ENCODE peak calls at places on chromosomes 5 and 9, in four cellular contexts. One of them, this sample, is unnamed.

GRCh38 chr5:77621440-77621839 is 17.1 kb downstream of the OTP start:
- DNase-seq in HepG2: no peak
- DNase-seq in H1: no peak
- DNase-seq in HCT116: no peak
- DNase-seq in this sample: no peak

GRCh38 chr9:106643211-106643930 is 219.6 kb upstream of the ZNF462 start:
- DNase-seq in H1: no peak
- DNase-seq in HepG2: no peak
- DNase-seq in HCT116: no peak
- DNase-seq in this sample: no peak

GRCh38 chr5:56206126-56206525 is 27.0 kb downstream of the ANKRD55 start:
- DNase-seq in HepG2: no peak
- DNase-seq in HCT116: no peak
- DNase-seq in H1: no peak
- DNase-seq in this sample: peak

GRCh38 chr5:153350192-153350883 is 140.1 kb upstream of the GRIA1 start:
- DNase-seq in H1: peak
- DNase-seq in HepG2: no peak
- DNase-seq in HCT116: no peak
- DNase-seq in this sample: no peak

GRCh38 chr9:133676450-133676849 is 40.3 kb downstream of the DBH start:
- DNase-seq in H1: no peak
- DNase-seq in HCT116: no peak
- DNase-seq in HepG2: no peak
- DNase-seq in this sample: no peak

GRCh38 chr5:95564450-95564849 is 9.5 kb downstream of the ARSK start:
- DNase-seq in HepG2: no peak
- DNase-seq in HCT116: no peak
- DNase-seq in H1: no peak
- DNase-seq in this sample: no peak

GRCh38 chr5:1337490-1338195 is 7.3 kb downstream of the CLPTM1L start:
- DNase-seq in HepG2: no peak
- DNase-seq in H1: no peak
- DNase-seq in HCT116: no peak
- DNase-seq in this sample: no peak

GRCh38 chr9:130246126-130246525 is 19.4 kb upstream of the HMCN2 start:
- DNase-seq in HepG2: no peak
- DNase-seq in H1: no peak
- DNase-seq in HCT116: no peak
- DNase-seq in this sample: no peak

GRCh38 chr5:116360008-116360853 is 214.4 kb downstream of the SEMA6A start:
- DNase-seq in H1: no peak
- DNase-seq in HepG2: no peak
- DNase-seq in HCT116: no peak
- DNase-seq in this sample: no peak

GRCh38 chr5:100889165-100889564 is 13.9 kb downstream of the ST8SIA4 start:
- DNase-seq in HCT116: no peak
- DNase-seq in HepG2: no peak
- DNase-seq in H1: no peak
- DNase-seq in this sample: no peak
- H3K27ac ChIP-seq in HCT116: no peak
- H3K27ac ChIP-seq in HepG2: no peak
- H3K27ac ChIP-seq in H1: no peak
- H3K27ac ChIP-seq in this sample: no peak

DNA sequence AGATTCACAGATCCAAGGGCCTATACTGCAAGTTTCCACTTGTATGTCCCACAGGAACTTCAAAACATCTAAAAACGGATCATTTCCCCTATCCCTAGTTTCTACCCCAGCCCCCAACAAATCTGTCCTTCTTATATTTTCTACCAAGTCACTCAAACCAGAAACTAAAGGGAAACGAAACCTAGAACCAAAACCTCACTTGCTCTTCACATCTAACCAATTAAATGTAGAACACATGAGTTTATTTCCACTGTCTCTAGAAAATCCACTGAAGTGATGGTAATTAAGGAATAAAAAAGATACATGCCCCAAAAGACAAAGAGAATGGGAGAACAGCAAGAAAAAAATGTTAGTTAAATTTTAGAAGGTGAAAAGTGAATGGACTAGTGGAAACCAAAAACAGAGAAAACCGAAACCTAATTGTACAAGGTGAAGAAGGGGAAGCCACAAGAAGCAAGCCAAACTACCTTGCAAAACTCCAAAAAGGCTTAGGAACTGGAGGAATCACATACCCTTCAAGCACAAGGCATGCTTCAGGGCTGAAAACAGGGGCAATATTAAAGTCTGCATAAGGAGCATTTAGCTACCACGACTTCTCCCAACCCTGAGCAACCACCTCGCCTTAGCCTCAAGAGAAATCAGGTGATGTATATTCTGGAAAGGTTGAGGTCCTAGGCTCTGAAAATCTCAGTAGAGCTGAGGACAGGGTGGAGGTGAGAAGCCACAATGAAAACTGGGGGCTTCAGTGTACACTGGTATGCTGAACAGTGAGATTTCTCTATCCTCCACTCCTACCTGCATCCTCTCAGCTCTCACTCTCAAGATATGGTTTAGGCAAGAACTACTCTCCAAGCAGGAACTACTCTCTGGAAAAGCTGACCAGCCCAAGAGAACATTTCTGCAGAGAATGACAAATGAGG is 11.1 kb downstream of the SMU1 start:
- DNase-seq in HCT116: no peak
- DNase-seq in H1: no peak
- DNase-seq in HepG2: no peak
- DNase-seq in this sample: no peak
- H2AFZ ChIP-seq in HCT116: no peak
- H2AFZ ChIP-seq in H1: no peak
- H2AFZ ChIP-seq in HepG2: no peak
- H2AFZ ChIP-seq in this sample: no peak

DNA sequence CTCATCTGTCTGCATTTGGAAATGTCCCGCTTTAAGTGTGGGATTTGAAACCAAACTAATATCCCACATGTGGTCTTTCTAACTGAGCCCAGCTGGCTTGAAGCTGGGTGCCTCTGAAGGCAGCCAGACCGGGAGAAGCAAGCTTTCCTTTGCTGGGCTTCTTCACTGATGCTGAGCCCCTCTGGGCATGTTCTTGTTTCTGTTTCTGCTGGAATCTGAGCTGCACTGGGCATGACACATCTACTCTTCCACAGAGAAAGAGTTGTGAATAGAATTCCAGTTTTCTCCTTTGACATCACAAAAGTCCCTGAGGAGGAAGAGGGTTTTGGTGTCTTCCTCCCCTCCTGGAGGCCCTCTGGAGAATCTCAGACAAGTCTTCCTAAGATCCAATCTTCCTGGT is 179.5 kb downstream of the ATP10B start:
- DNase-seq in HepG2: no peak
- DNase-seq in HCT116: no peak
- DNase-seq in H1: no peak
- DNase-seq in this sample: no peak
- TF ChIP-seq POLR2A in HepG2: no peak
- TF ChIP-seq POLR2A in HCT116: no peak
- TF ChIP-seq POLR2A in H1: no peak
- TF ChIP-seq POLR2A in this sample: no peak

DNA sequence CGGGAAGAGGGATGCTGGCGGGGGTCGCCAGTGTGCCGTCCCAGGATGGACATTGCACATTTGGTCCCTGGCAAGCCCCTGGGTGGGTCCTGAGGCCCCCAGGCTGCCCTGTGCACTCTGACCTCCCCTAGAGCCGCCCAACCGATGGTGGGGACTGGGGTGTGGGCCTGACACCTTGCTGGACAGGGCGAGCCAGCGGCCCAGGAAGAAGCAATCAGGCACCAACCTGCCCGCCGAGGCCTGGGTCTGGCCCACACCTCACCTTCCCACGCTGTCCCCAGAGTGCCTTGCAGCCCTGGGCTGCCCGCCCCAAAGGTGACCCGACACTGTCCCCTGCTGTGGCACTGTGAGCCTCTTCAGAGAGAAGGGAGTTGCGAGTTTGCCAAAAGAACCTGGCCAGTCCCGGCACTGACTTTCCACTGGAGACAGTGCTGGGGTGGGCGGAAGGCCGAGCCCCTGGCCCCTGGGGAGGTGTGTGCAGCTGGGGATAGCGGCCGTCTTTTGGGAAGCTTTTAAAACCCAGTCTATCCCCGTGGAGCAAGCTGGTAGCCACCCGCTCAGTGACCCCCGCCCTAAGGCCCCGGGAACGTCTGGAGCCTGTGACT is 12.0 kb upstream of the NRARP start:
- DNase-seq in H1: no peak
- DNase-seq in HepG2: no peak
- DNase-seq in HCT116: no peak
- DNase-seq in this sample: no peak
- H3K27ac ChIP-seq in H1: no peak
- H3K27ac ChIP-seq in HepG2: no peak
- H3K27ac ChIP-seq in HCT116: no peak
- H3K27ac ChIP-seq in this sample: no peak

GRCh38 chr9:111955048-111955447 is 58.4 kb downstream of the UGCG start:
- DNase-seq in H1: no peak
- DNase-seq in HepG2: no peak
- DNase-seq in HCT116: no peak
- DNase-seq in this sample: no peak
- H2AFZ ChIP-seq in H1: no peak
- H2AFZ ChIP-seq in HepG2: no peak
- H2AFZ ChIP-seq in HCT116: peak
- H2AFZ ChIP-seq in this sample: no peak

DNA sequence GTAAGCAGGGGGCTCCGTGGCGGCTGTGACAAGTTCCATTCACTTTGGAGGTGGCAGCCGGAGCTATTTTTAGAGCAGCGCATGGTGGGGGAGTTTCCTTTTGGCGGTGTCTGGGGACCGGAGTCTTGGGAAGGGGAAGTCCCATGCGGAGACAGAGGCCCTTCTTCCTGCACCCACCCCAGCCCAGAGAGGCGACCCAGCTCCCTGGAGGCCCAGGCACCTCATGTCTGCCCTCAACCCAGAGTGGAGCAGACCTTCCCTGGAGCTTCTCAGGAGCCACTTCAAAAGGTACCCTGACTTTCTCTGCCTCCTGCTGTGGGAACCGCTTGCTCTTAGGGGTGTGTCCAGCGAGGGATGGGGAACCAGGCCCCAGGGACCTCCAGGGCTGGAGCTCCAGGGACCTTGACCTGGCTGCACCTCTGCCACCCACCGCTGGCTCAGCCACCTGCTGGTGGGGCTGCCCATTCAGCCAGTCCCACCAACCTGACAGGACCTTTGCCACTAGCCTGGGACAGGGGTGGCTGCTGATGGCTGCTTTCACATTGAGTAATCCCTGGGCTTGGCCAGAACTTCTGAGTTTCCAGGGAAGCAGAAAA is 34.1 kb downstream of the NEK6 start:
- DNase-seq in HCT116: no peak
- DNase-seq in H1: no peak
- DNase-seq in HepG2: peak
- DNase-seq in this sample: no peak
- TF ChIP-seq POLR2A in HCT116: no peak
- TF ChIP-seq POLR2A in H1: no peak
- TF ChIP-seq POLR2A in HepG2: no peak
- TF ChIP-seq POLR2A in this sample: no peak

GRCh38 chr5:163309850-163310365 is 127.5 kb upstream of the CCNG1 start:
- DNase-seq in HCT116: no peak
- DNase-seq in HepG2: no peak
- DNase-seq in H1: no peak
- DNase-seq in this sample: no peak

GRCh38 chr5:163312598-163312997 is 124.8 kb upstream of the CCNG1 start:
- DNase-seq in HCT116: no peak
- DNase-seq in HepG2: no peak
- DNase-seq in H1: no peak
- DNase-seq in this sample: no peak

GRCh38 chr5:163306421-163306820 is 131.0 kb upstream of the CCNG1 start:
- DNase-seq in HCT116: peak
- DNase-seq in HepG2: peak
- DNase-seq in H1: no peak
- DNase-seq in this sample: peak

GRCh38 chr5:163305655-163306054 is 131.7 kb upstream of the CCNG1 start:
- DNase-seq in HepG2: no peak
- DNase-seq in HCT116: no peak
- DNase-seq in H1: no peak
- DNase-seq in this sample: no peak

DNA sequence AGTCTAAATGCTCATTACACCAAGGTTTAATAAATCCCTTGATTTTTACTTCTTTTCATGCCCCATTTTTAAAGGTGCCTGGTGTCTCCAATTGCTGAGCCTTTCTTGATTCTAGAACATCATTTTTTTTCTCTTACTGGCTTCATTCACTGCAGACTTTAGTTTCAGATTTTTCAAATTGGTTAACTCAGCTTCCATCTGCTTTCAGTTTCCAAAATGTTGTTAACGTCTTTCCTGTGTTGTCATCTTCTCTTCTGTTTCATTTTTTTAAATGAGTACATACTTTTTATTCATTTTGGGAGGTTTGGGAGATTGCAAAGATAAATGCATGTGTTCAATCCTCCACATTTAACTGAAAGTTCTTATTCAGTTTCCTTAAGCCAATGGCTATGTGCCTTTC is 126.4 kb upstream of the CCNG1 start:
- DNase-seq in HepG2: no peak
- DNase-seq in H1: no peak
- DNase-seq in HCT116: no peak
- DNase-seq in this sample: no peak
- H3K27ac ChIP-seq in HepG2: no peak
- H3K27ac ChIP-seq in H1: no peak
- H3K27ac ChIP-seq in HCT116: no peak
- H3K27ac ChIP-seq in this sample: no peak

This sample was measured in endothelial cell of umbilical vein.